ENCODE peak calls at places on chromosomes 2 and 18, in six cellular contexts. W is tibial nerve; A is CD8-positive, alpha-beta memory T cell; D is HCT116; N is left lung; M is body of pancreas. K is an unnamed sample.

GRCh38 chr2:149877913-149878312 is 290.3 kb upstream of the MMADHC start:
- DNase-seq in W (no peak), A (no peak), M (no peak), D (peak; percentile 13), N (no peak), K (no peak)

GRCh38 chr18:45521777-45522176 is 93.5 kb upstream of the SLC14A2 start:
- DNase-seq in W (peak; percentile 52), A (no peak), N (no peak), M (no peak), D (no peak), K (no peak)

GRCh38 chr2:126902859-126903258 is 4.2 kb downstream of the TEX51 start:
- DNase-seq in M (no peak), W (no peak), A (no peak), D (no peak), N (no peak), K (no peak)

GRCh38 chr18:58297198-58297597 is 253.2 kb downstream of the NEDD4L start:
- DNase-seq in D (no peak), W (no peak), A (no peak), N (no peak), M (no peak), K (no peak)

GRCh38 chr2:86037141-86037794 is 68.4 kb downstream of the POLR1A start:
- DNase-seq in A (peak; percentile 20), D (no peak), N (peak; percentile 79), W (peak; percentile 82), M (peak; percentile 61), K (no peak)

GRCh38 chr2:162487816-162488215 is 143.9 kb downstream of the GCA start:
- DNase-seq in N (no peak), M (no peak), W (no peak), A (no peak), D (no peak), K (no peak)

GRCh38 chr2:46470114-46470628 is 9.2 kb upstream of the TMEM247 start:
- DNase-seq in D (no peak), A (no peak), N (no peak), W (no peak), M (no peak), K (no peak)

GRCh38 chr2:37560863-37561614 is 110.4 kb downstream of the CDC42EP3 start:
- DNase-seq in A (no peak), W (no peak), M (no peak), N (no peak), D (no peak), K (no peak)

GRCh38 chr18:79450289-79450920 is 54.7 kb downstream of the NFATC1 start:
- DNase-seq in M (no peak), D (no peak), W (no peak), A (no peak), N (no peak), K (no peak)

GRCh38 chr2:29923110-29923721 is 1.8 kb upstream of the ALK start:
- DNase-seq in M (peak; percentile 77), A (no peak), W (peak; percentile 65), N (peak; percentile 41), D (peak; percentile 42), K (peak; percentile 63)

GRCh38 chr18:38709122-38709521 is 1143.5 kb upstream of the CELF4 start:
- DNase-seq in N (no peak), A (no peak), D (no peak), W (no peak), M (no peak), K (no peak)

GRCh38 chr2:60957643-60958042 is 59.9 kb upstream of the PEX13 start:
- DNase-seq in D (no peak), W (no peak), A (no peak), N (no peak), M (peak; percentile 58), K (peak; percentile 29)

GRCh38 chr2:148926291-148926961 is 51.4 kb downstream of the KIF5C start:
- DNase-seq in M (peak; percentile 58), A (peak; percentile 31), D (peak; percentile 33), N (no peak), W (no peak), K (peak; percentile 58)

GRCh38 chr2:240297553-240298315 is 137.7 kb upstream of the GPC1 start:
- DNase-seq in D (no peak), W (peak; percentile 3), M (no peak), A (no peak), N (no peak), K (no peak)

GRCh38 chr18:75161629-75162028 is 47.3 kb downstream of the PTGR3 start:
- DNase-seq in A (no peak), M (peak; percentile 24), D (peak; percentile 32), W (peak; percentile 16), N (no peak), K (peak; percentile 91)

GRCh38 chr2:132632000-132632649 is 37.9 kb downstream of the LYPD1 start:
- DNase-seq in A (no peak), N (no peak), W (no peak), D (no peak), M (peak; percentile 26), K (peak; percentile 65)

GRCh38 chr18:44643004-44643403 is 37.7 kb upstream of the SETBP1 start:
- DNase-seq in D (no peak), W (no peak), M (no peak), N (no peak), A (no peak), K (no peak)

GRCh38 chr18:21820035-21820810 is 79.6 kb downstream of the MIB1 start:
- DNase-seq in D (peak; percentile 7), W (no peak), M (no peak), N (no peak), A (no peak), K (peak; percentile 47)

GRCh38 chr2:234996467-234997270 is 44.9 kb downstream of the SH3BP4 start:
- DNase-seq in D (no peak), W (no peak), M (no peak), A (no peak), N (no peak), K (no peak)

GRCh38 chr2:42726680-42727079 is 37.3 kb downstream of the OXER1 start:
- DNase-seq in D (no peak), W (no peak), M (no peak), N (no peak), A (no peak), K (peak; percentile 41)
- H3K36me3 ChIP-seq in D (no peaks in the 10 kb centered on the region), W (peaks cover 59% of the 10 kb centered on the region), M (no peaks in the 10 kb centered on the region), N (no peaks in the 10 kb centered on the region), A (no peaks in the 10 kb centered on the region), K (no peaks in the 10 kb centered on the region)

GRCh38 chr2:222575618-222576017 is 80.3 kb downstream of the FARSB start:
- DNase-seq in W (no peak), D (no peak), N (no peak), A (no peak), M (no peak), K (no peak)

GRCh38 chr2:222572264-222572721 is 83.6 kb downstream of the FARSB start:
- DNase-seq in A (no peak), W (no peak), M (no peak), N (no peak), D (no peak), K (no peak)

GRCh38 chr2:222576390-222577081 is 79.4 kb downstream of the FARSB start:
- DNase-seq in D (no peak), A (no peak), M (no peak), W (no peak), N (no peak), K (no peak)

GRCh38 chr2:222572761-222573174 is 83.1 kb downstream of the FARSB start:
- DNase-seq in D (no peak), N (no peak), A (no peak), M (peak; percentile 25), W (no peak), K (no peak)

DNA sequence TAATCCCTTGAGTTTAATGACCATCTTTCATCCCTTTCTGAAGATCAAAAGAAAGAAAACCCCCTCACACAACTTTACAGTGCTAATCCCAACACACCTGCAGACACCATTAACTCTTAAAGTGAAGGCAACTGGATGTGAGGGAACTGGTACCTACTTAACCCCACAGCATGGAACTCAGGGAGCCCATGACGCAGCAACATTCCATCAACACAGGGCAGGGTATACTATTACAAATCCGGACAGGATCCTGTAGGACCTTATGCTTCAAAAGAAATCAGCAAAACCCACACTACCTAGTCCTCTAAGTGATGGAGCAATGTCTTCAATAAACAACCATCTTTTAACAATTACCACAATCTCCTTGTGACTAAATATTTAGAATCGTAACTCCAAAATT is 78.6 kb downstream of the FARSB start:
- DNase-seq in W (no peak), N (no peak), M (no peak), D (no peak), A (no peak), K (no peak)
- H3K4me1 ChIP-seq in W (no peaks in the 10 kb centered on the region), N (no peaks in the 10 kb centered on the region), M (peaks cover 11% of the 10 kb centered on the region), D (peaks cover 8% of the 10 kb centered on the region), A (no peaks in the 10 kb centered on the region), K (no peaks in the 10 kb centered on the region)

GRCh38 chr2:215577356-215577755 is 141.5 kb upstream of the FN1 start:
- DNase-seq in M (no peak), A (no peak), W (no peak), N (no peak), D (no peak), K (no peak)

DNA sequence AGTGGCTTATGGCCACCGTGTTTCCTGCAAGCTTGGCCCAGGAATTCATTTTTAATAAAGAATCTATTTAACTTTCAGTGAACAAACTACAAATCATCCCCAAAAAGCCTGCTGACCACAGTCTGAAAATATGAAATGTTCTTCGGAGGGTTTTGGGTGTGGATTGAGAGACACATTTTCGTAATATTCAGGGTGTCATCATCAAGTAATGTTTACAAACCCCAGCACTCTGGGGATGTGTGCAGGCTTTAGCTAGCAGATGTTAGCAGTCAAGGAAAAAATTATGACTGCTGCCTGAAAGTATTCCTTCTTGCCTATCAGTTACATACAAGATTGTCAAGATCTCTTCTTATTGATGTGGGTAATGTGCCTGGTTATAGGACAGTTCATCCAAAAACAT is 143.9 kb upstream of the FN1 start:
- DNase-seq in M (no peak), W (peak; percentile 63), A (no peak), N (no peak), D (no peak), K (no peak)
- H3K27ac ChIP-seq in M (no peak overlapping the region), W (peak overlapping the region; percentile 50), A (no peak overlapping the region), N (no peak overlapping the region), D (no peak overlapping the region), K (no peak overlapping the region)

GRCh38 chr18:23519725-23520124 is 16.4 kb downstream of the RMC1 start:
- DNase-seq in D (no peak), A (no peak), N (no peak), M (no peak), W (no peak), K (no peak)
- H3K36me3 ChIP-seq in D (peaks cover 38% of the 10 kb centered on the region), A (peaks cover 62% of the 10 kb centered on the region), N (no peaks in the 10 kb centered on the region), M (peaks cover 20% of the 10 kb centered on the region), W (peaks cover 91% of the 10 kb centered on the region), K (peaks cover 15% of the 10 kb centered on the region)

GRCh38 chr2:12722445-12723316 is 5.9 kb downstream of the TRIB2 start:
- DNase-seq in A (no peak), D (no peak), N (no peak), M (no peak), W (no peak), K (no peak)
- H3K4me1 ChIP-seq in A (peaks cover 78% of the 10 kb centered on the region), D (peaks cover 17% of the 10 kb centered on the region), N (peaks cover 11% of the 10 kb centered on the region), M (peaks cover 21% of the 10 kb centered on the region), W (peaks cover 29% of the 10 kb centered on the region), K (peaks cover 10% of the 10 kb centered on the region)

DNA sequence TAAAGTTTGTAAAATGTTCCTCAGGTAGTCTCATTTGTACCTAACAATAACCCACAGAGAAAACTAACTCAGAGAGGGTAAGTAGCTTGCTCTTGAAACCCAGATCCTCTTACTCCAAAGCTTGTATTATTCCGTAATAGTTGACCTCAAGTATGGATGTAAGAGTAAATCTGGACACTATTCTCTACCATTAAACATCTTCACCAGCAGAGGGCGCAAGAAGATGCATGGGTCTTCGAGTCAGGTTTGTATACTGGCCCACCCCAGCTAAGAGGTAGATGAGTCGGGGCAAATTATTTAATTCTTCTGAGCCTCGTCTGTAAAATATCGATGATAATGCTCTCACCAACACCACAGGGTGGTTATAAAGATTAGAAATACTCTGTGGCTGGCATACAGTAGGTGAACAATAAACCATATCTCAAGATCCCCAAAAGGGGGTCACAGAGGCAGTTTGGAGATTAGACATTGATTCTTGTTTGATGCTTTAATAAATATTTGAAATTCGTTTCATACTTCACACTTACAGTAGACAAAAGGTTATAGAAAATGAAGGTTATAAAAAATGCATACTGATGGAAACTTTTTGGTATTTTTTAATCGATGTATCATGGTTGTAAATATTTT is 3.5 kb upstream of the CABLES1 start:
- DNase-seq in M (peak; percentile 61), W (peak; percentile 96), N (no peak), D (peak; percentile 73), A (peak; percentile 52), K (peak; percentile 82)
- H3K27ac ChIP-seq in M (no peak overlapping the region), W (peak overlapping the region; percentile 14), N (no peak overlapping the region), D (no peak overlapping the region), A (no peak overlapping the region), K (no peak overlapping the region)